ENCODE peak calls at places on chromosomes 13 and 19, in five cellular contexts. One of them, this sample, is unnamed.

GRCh38 chr13:51644649-51645048 is 60.4 kb downstream of the WDFY2 start:
- DNase-seq in body of pancreas: no peak
- DNase-seq in ELF-1: no peak
- DNase-seq in ascending aorta: no peak
- DNase-seq in activated effector memory CD4-positive, alpha-beta T cell treated with anti-CD3 and anti-CD28 coated beads, Interleukin-2, amount 50 U/mL, for 16 hours: no peak
- DNase-seq in this sample: peak; percentile 30

GRCh38 chr19:1253514-1254080 is 5.2 kb downstream of the MIDN start:
- DNase-seq in activated effector memory CD4-positive, alpha-beta T cell treated with anti-CD3 and anti-CD28 coated beads, Interleukin-2, amount 50 U/mL, for 16 hours: no peak
- DNase-seq in ascending aorta: no peak
- DNase-seq in body of pancreas: no peak
- DNase-seq in ELF-1: no peak
- DNase-seq in this sample: peak; percentile 56

GRCh38 chr19:4144666-4145261 is 8.7 kb upstream of the CREB3L3 start:
- DNase-seq in activated effector memory CD4-positive, alpha-beta T cell treated with anti-CD3 and anti-CD28 coated beads, Interleukin-2, amount 50 U/mL, for 16 hours: no peak
- DNase-seq in body of pancreas: no peak
- DNase-seq in ELF-1: no peak
- DNase-seq in ascending aorta: no peak
- DNase-seq in this sample: peak; percentile 71

GRCh38 chr13:43878897-43879322 is 630 bp downstream of the CCDC122 start:
- DNase-seq in body of pancreas: peak; percentile 62
- DNase-seq in activated effector memory CD4-positive, alpha-beta T cell treated with anti-CD3 and anti-CD28 coated beads, Interleukin-2, amount 50 U/mL, for 16 hours: no peak
- DNase-seq in ascending aorta: peak; percentile 27
- DNase-seq in ELF-1: peak; percentile 66
- DNase-seq in this sample: peak; percentile 45

GRCh38 chr13:26011996-26012688 is 39.7 kb downstream of the SHISA2 start:
- DNase-seq in ELF-1: no peak
- DNase-seq in body of pancreas: no peak
- DNase-seq in activated effector memory CD4-positive, alpha-beta T cell treated with anti-CD3 and anti-CD28 coated beads, Interleukin-2, amount 50 U/mL, for 16 hours: peak; percentile 77
- DNase-seq in ascending aorta: no peak
- DNase-seq in this sample: no peak

GRCh38 chr13:44218501-44219240 is 155.0 kb upstream of the SERP2 start:
- DNase-seq in ELF-1: no peak
- DNase-seq in body of pancreas: peak; percentile 75
- DNase-seq in ascending aorta: peak; percentile 37
- DNase-seq in activated effector memory CD4-positive, alpha-beta T cell treated with anti-CD3 and anti-CD28 coated beads, Interleukin-2, amount 50 U/mL, for 16 hours: no peak
- DNase-seq in this sample: peak; percentile 67

GRCh38 chr19:41872384-41872774 is 4.7 kb upstream of the CD79A start:
- DNase-seq in ascending aorta: no peak
- DNase-seq in body of pancreas: no peak
- DNase-seq in activated effector memory CD4-positive, alpha-beta T cell treated with anti-CD3 and anti-CD28 coated beads, Interleukin-2, amount 50 U/mL, for 16 hours: no peak
- DNase-seq in ELF-1: no peak
- DNase-seq in this sample: no peak

GRCh38 chr13:24784319-24784718 is 20.4 kb downstream of the RNF17 start:
- DNase-seq in activated effector memory CD4-positive, alpha-beta T cell treated with anti-CD3 and anti-CD28 coated beads, Interleukin-2, amount 50 U/mL, for 16 hours: no peak
- DNase-seq in ELF-1: no peak
- DNase-seq in ascending aorta: no peak
- DNase-seq in body of pancreas: no peak
- DNase-seq in this sample: peak; percentile 16

GRCh38 chr19:19403373-19403901 is 2.0 kb upstream of the GATAD2A start:
- DNase-seq in ELF-1: no peak
- DNase-seq in body of pancreas: no peak
- DNase-seq in ascending aorta: no peak
- DNase-seq in activated effector memory CD4-positive, alpha-beta T cell treated with anti-CD3 and anti-CD28 coated beads, Interleukin-2, amount 50 U/mL, for 16 hours: no peak
- DNase-seq in this sample: peak; percentile 66